ENCODE peak calls at places on chromosomes 3 and 15, in seven cellular contexts. J is Panc1, K is cardiac fibroblast, Z is AG04450, U is OCI-LY7, T is fibroblast of mammary gland, Q is upper lobe of right lung. W is an unnamed sample.
A peak's percentile ranks its signal among the peaks of the same experiment; 100 is the strongest.

GRCh38 chr3:27681249-27681748 is 40.8 kb downstream of the EOMES start:
- DNase-seq in Q (no peak), K (peak; percentile 95), J (peak; percentile 66), Z (peak; percentile 59), T (peak; percentile 95), U (peak; percentile 79), W (peak; percentile 77)

GRCh38 chr3:112090899-112091586 is 4.9 kb downstream of the C3orf52 start:
- DNase-seq in J (no peak), Q (no peak), Z (no peak), K (no peak), U (peak; percentile 19), T (no peak), W (no peak)

GRCh38 chr15:41499109-41499851 is 5.6 kb downstream of the ITPKA start:
- DNase-seq in J (no peak), T (peak; percentile 14), U (no peak), Q (no peak), Z (no peak), K (no peak), W (no peak)

GRCh38 chr3:164918915-164919314 is 159.4 kb downstream of the SI start:
- DNase-seq in Q (no peak), J (no peak), T (no peak), K (no peak), Z (no peak), U (no peak), W (no peak)

GRCh38 chr3:186456636-186457265 is 87.4 kb downstream of the CRYGS start:
- DNase-seq in U (no peak), T (no peak), J (no peak), Q (no peak), K (no peak), Z (no peak), W (no peak)

GRCh38 chr3:40382617-40382979 is 4.4 kb upstream of the ENTPD3 start:
- DNase-seq in Z (no peak), U (no peak), T (no peak), J (no peak), Q (no peak), K (no peak), W (no peak)

GRCh38 chr3:150068440-150069157 is 97.9 kb upstream of the PFN2 start:
- DNase-seq in U (no peak), K (no peak), Q (no peak), J (no peak), T (no peak), Z (no peak), W (no peak)

GRCh38 chr3:81195483-81195882 is 566.0 kb downstream of the GBE1 start:
- DNase-seq in Z (no peak), J (no peak), K (peak; percentile 64), U (no peak), Q (no peak), T (peak; percentile 3), W (peak; percentile 60)

GRCh38 chr15:68842958-68843357 is 22.3 kb upstream of the ANP32A start:
- DNase-seq in Q (no peak), J (no peak), K (no peak), T (no peak), Z (no peak), U (no peak), W (no peak)

GRCh38 chr15:89654847-89655805 is at the start of gene KIF7:
- DNase-seq in Z (no peak), J (no peak), T (peak; percentile 40), U (no peak), Q (no peak), K (peak; percentile 29), W (peak; percentile 61)

GRCh38 chr3:102205647-102206046 is 229.2 kb upstream of the ZPLD1 start:
- DNase-seq in K (no peak), Q (peak; percentile 61), J (no peak), U (no peak), T (no peak), Z (no peak), W (no peak)

GRCh38 chr3:169134194-169134593 is 529.3 kb downstream of the MECOM start:
- DNase-seq in Q (no peak), Z (no peak), J (no peak), T (no peak), K (no peak), U (no peak), W (no peak)

GRCh38 chr3:167662919-167663400 is 9.2 kb upstream of the WDR49 start:
- DNase-seq in Z (no peak), Q (no peak), U (no peak), J (no peak), T (no peak), K (no peak), W (no peak)

GRCh38 chr15:80186597-80186996 is 33.8 kb downstream of the FAH start:
- DNase-seq in K (no peak), Q (no peak), T (no peak), J (no peak), Z (no peak), U (no peak), W (no peak)

GRCh38 chr3:27360113-27361078 is 8.8 kb downstream of the NEK10 start:
- DNase-seq in K (peak; percentile 65), T (peak; percentile 57), U (peak; percentile 23), J (peak; percentile 56), Z (no peak), Q (no peak), W (peak; percentile 34)

GRCh38 chr3:143750856-143751255 is 97.4 kb downstream of the SLC9A9 start:
- DNase-seq in K (no peak), J (no peak), Z (no peak), Q (no peak), T (no peak), U (no peak), W (no peak)

GRCh38 chr3:54660599-54661210 is 267.2 kb downstream of the LRTM1 start:
- DNase-seq in U (no peak), K (peak; percentile 1), J (no peak), Q (no peak), Z (no peak), T (no peak), W (no peak)

DNA sequence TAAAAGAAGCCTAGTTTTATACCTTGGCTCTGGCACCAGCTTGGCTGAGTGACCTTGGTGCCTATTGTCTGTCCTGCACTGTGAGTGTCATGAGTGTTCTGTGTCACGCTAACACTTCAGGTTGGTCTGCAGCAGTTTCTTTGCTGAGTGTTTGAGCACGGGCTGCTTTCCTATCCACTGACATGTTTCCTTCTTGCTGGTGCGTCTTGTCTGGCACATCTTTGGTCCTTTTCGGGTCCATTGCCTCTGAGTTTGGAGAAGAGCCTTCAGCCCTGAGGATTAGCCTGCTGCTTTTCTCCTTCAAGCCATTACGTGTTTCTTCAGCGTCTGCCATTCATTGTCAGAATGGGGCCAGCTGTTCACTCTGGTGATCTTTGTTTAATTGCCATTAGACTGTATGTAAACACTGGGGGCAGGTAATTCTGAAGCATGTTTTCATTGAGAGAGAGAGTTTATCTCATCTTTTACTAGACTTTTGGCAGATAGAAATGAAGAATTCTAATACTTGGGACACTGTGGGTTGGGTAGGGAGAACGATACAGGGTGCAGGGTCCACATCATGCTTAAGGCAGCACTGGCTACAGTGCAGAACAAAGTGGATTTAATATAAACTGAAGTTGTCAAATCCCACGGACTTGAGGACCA is 55.5 kb downstream of the LRRC28 start:
- DNase-seq in K (no peak), Z (no peak), U (no peak), T (no peak), J (no peak), Q (no peak), W (peak; percentile 15)
- H3K4me3 ChIP-seq in K (no peak overlapping the region), Z (peak overlapping the region; percentile 32), U (no peak overlapping the region), T (no peak overlapping the region), J (no peak overlapping the region), Q (no peak overlapping the region), W (no peak overlapping the region)

GRCh38 chr3:160374472-160374871 is 24.6 kb downstream of the IFT80 start:
- DNase-seq in Q (no peak), Z (no peak), T (no peak), U (no peak), J (no peak), K (no peak), W (no peak)

GRCh38 chr3:160378331-160379109 is 20.5 kb downstream of the IFT80 start:
- DNase-seq in Q (no peak), K (peak; percentile 20), T (peak; percentile 77), Z (no peak), U (no peak), J (no peak), W (peak; percentile 36)

GRCh38 chr3:160373655-160374054 is 25.4 kb downstream of the IFT80 start:
- DNase-seq in Q (no peak), Z (no peak), U (no peak), J (no peak), T (no peak), K (no peak), W (no peak)

GRCh38 chr3:160374925-160375324 is 24.1 kb downstream of the IFT80 start:
- DNase-seq in U (no peak), K (no peak), Z (no peak), J (no peak), Q (no peak), T (no peak), W (no peak)

GRCh38 chr3:160376681-160377080 is 22.3 kb downstream of the IFT80 start:
- DNase-seq in U (no peak), T (peak; percentile 97), J (no peak), Z (no peak), K (peak; percentile 55), Q (no peak), W (no peak)
- H3K4me3 ChIP-seq in U (no peak overlapping the region), T (no peak overlapping the region), J (no peak overlapping the region), Z (no peak overlapping the region), K (no peak overlapping the region), Q (no peak overlapping the region), W (no peak overlapping the region)

DNA sequence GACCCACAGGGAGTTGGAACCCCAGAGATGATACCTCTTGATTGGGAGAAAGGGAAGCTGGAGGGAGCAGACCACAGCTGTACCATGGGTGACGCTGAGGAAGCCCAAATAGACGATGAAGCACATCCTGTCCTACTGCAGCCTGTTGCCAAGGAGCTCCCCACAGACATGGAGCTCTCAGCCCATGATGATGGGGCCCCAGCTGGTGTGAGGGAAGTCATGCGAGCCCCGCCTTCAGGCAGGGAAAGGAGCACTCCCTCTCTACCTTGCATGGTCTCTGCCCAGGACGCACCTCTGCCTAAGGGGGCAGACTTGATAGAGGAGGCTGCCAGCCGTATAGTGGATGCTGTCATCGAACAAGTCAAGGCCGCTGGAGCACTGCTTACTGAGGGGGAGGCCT is 201.1 kb downstream of the AKAP13 start:
- DNase-seq in Q (peak; percentile 71), U (peak; percentile 19), K (peak; percentile 83), J (no peak), T (peak; percentile 28), Z (no peak), W (no peak)
- H3K4me3 ChIP-seq in Q (peak overlapping the region; percentile 56), U (no peak overlapping the region), K (no peak overlapping the region), J (no peak overlapping the region), T (no peak overlapping the region), Z (no peak overlapping the region), W (no peak overlapping the region)

DNA sequence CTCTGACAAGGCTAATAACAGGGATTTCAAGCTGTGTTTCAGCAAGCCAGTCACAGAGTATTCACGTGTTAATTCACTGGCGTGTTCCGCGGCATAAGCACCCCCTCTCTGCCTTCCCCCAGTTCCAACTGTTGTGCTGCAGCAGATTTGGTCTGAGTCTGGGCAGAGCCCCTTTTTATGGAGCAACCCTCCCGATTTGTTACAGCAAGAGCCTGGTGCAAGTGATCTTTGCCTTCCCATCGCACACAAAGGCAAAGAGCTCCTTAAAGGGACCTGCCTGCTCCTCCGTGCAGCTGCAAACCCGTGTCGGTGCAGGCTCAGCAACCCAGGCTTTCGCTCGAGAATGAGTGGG is 170.5 kb downstream of the KCNAB1 start:
- DNase-seq in U (no peak), J (no peak), Z (no peak), T (no peak), Q (no peak), K (no peak), W (no peak)
- H3K4me3 ChIP-seq in U (no peak overlapping the region), J (no peak overlapping the region), Z (peak overlapping the region; percentile 43), T (peak overlapping the region; percentile 40), Q (peak overlapping the region; percentile 27), K (peak overlapping the region; percentile 44), W (peak overlapping the region; percentile 50)

GRCh38 chr3:7710284-7710683 is 791.3 kb upstream of the LMCD1 start:
- DNase-seq in Z (no peak), K (no peak), J (no peak), T (no peak), U (no peak), Q (no peak), W (no peak)
- H3K4me3 ChIP-seq in Z (no peak overlapping the region), K (no peak overlapping the region), J (no peak overlapping the region), T (no peak overlapping the region), U (no peak overlapping the region), Q (no peak overlapping the region), W (no peak overlapping the region)

W was measured in fibroblast of lung.